ENCODE peak calls at places on chromosomes 4 and X, in four cellular contexts. G is AG10803, D is Panc1, Z is upper lobe of left lung. Y is an unnamed sample.

GRCh38 chrX:138917781-138918180 is 206.3 kb upstream of the FGF13 start:
- DNase-seq in Z (no peak), G (peak; percentile 93), D (no peak), Y (peak; percentile 42)

GRCh38 chrX:149903889-149904748 is 23.1 kb downstream of the MAGEA8 start:
- DNase-seq in G (peak; percentile 1), Z (no peak), D (no peak), Y (peak; percentile 16)

GRCh38 chrX:370244-370962 is 16.3 kb downstream of the PPP2R3B start:
- DNase-seq in Z (no peak), G (no peak), D (no peak), Y (no peak)

GRCh38 chr4:26525751-26526150 is 35.5 kb upstream of the CCKAR start:
- DNase-seq in D (no peak), Z (no peak), G (no peak), Y (peak; percentile 27)

GRCh38 chrX:22634751-22635150 is 362.0 kb downstream of the CBLL2 start:
- DNase-seq in Z (no peak), D (no peak), G (no peak), Y (peak; percentile 7)

GRCh38 chrX:150164971-150165605 is 198.0 kb upstream of the MAMLD1 start:
- DNase-seq in D (no peak), Z (no peak), G (no peak), Y (peak; percentile 14)

GRCh38 chr4:7805533-7806079 is 134.1 kb downstream of the AFAP1 start:
- DNase-seq in Z (no peak), G (peak; percentile 98), D (peak; percentile 30), Y (peak; percentile 93)

GRCh38 chrX:37010496-37010895 is 2.3 kb downstream of the FAM47C start:
- DNase-seq in Z (peak; percentile 4), G (no peak), D (no peak), Y (no peak)

GRCh38 chr4:147587061-147587460 is 30.1 kb upstream of the TMEM184C start:
- DNase-seq in G (no peak), D (no peak), Z (no peak), Y (no peak)

GRCh38 chr4:76752911-76753494 is 144.9 kb downstream of the SOWAHB start:
- DNase-seq in Z (no peak), D (no peak), G (peak; percentile 100), Y (peak; percentile 97)

GRCh38 chr4:44016582-44017421 is 431.8 kb downstream of the KCTD8 start:
- DNase-seq in Z (peak; percentile 5), D (peak; percentile 22), G (peak; percentile 11), Y (peak; percentile 25)

GRCh38 chr4:82954212-82954611 is 53.7 kb downstream of the THAP9 start:
- DNase-seq in Z (no peak), D (no peak), G (peak; percentile 0), Y (no peak)

GRCh38 chr4:175447006-175447405 is 365.1 kb downstream of the GPM6A start:
- DNase-seq in D (no peak), Z (no peak), G (no peak), Y (no peak)

GRCh38 chr4:175440776-175441175 is 371.3 kb downstream of the GPM6A start:
- DNase-seq in D (no peak), Z (no peak), G (no peak), Y (no peak)

GRCh38 chr4:175441256-175441655 is 370.8 kb downstream of the GPM6A start:
- DNase-seq in Z (no peak), G (no peak), D (no peak), Y (no peak)

GRCh38 chr4:175444512-175444911 is 367.6 kb downstream of the GPM6A start:
- DNase-seq in Z (no peak), D (no peak), G (no peak), Y (no peak)

DNA sequence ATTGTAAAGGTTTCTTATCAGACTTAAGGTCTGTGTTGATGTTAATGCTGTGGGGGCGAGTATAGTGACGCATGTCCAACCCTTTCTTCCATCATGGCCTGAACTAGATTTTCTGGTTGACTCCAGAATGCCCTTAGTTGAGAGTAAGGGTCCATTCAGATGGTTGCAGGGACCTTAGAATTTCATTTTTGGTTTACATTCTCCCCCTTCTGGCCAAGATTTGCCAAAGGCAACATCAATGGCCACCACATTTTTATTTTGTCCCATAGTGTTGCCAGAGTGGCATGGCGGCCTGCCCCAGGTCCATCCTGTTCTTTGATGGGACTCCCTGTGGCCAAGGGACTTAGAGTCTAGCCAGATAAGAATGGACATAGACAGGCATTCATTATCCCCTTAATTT is 368.5 kb downstream of the GPM6A start:
- DNase-seq in D (no peak), Z (no peak), G (no peak), Y (no peak)
- TF ChIP-seq CTCF in D (no peak), Z (no peak), G (peak; percentile 16), Y (peak; percentile 25)

DNA sequence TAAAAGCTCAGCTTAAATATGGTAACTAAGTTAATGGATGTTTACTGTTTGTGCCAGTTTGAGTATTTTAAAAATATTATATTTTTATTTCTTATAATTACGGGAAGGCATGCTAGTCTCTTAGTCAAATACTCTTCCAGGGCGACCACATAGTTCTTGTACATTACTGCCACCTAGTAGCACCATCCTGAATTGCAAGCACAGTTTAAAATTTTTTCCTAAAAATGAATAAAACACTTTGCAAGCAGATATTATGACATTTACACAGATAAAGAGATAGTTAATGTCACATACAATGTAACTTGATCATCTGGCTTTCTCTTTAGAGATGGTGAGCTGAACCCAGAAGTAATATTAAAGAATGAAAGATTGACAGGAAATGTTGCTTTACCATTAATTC is 11.5 kb downstream of the NDP start:
- DNase-seq in Z (no peak), D (no peak), G (no peak), Y (no peak)
- TF ChIP-seq CTCF in Z (no peak), D (peak; percentile 37), G (peak; percentile 18), Y (peak; percentile 17)

GRCh38 chr4:139892973-139893736 is 227.5 kb downstream of the MGST2 start:
- DNase-seq in D (no peak), Z (no peak), G (no peak), Y (peak; percentile 19)

GRCh38 chr4:139889901-139890300 is 224.3 kb downstream of the MGST2 start:
- DNase-seq in D (no peak), Z (peak; percentile 12), G (no peak), Y (no peak)

GRCh38 chr4:139889194-139889762 is 223.7 kb downstream of the MGST2 start:
- DNase-seq in Z (no peak), G (no peak), D (no peak), Y (no peak)

GRCh38 chr4:139887962-139888735 is 222.5 kb downstream of the MGST2 start:
- DNase-seq in Z (no peak), D (no peak), G (no peak), Y (no peak)

GRCh38 chr4:139890810-139891209 is 225.2 kb downstream of the MGST2 start:
- DNase-seq in Z (no peak), D (no peak), G (peak; percentile 79), Y (peak; percentile 55)
- TF ChIP-seq CTCF in Z (no peak), D (no peak), G (peak; percentile 30), Y (no peak)

GRCh38 chr4:144572660-144573059 is 73.3 kb upstream of the HHIP start:
- DNase-seq in G (no peak), Z (peak; percentile 18), D (no peak), Y (no peak)
- TF ChIP-seq CTCF in G (no peak), Z (no peak), D (no peak), Y (no peak)

GRCh38 chrX:131288738-131289511 is at the start of gene IGSF1:
- DNase-seq in D (no peak), G (peak; percentile 3), Z (peak; percentile 33), Y (peak; percentile 38)

GRCh38 chrX:131289527-131289926 is 421 bp upstream of the IGSF1 start:
- DNase-seq in Z (no peak), G (no peak), D (no peak), Y (no peak)

GRCh38 chrX:131287556-131288179 is 1.4 kb downstream of the IGSF1 start:
- DNase-seq in Z (no peak), G (no peak), D (no peak), Y (no peak)

DNA sequence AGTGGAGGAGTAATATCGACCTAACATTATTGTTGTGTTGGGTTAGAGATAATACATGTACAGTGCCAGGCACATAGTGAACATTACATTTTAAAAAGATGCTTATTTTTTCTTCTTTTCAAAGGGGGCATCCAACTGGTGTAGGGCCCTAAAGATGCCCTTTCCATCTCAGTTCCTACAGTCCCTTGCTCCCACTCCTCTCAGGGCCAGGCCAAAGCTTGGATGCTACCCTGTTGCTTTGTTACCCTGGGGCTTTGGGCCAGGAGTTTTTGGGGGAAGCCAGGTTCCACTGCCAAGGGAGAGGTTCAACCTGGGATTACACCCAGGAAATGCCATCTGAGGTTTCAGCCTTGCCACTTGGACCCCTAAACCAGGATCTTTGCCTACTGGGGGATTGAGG is 918 bp downstream of the IGSF1 start:
- DNase-seq in G (no peak), Z (no peak), D (no peak), Y (no peak)
- TF ChIP-seq CTCF in G (no peak), Z (no peak), D (no peak), Y (no peak)